ENCODE peak calls at places on chromosome 12, in five cellular contexts. One of them, this sample, is unnamed. For H3K4me1, the result is how much of the 10 kb centered on the place peaks cover.

GRCh38 chr12:113896194-113896593 is 69.9 kb downstream of the RBM19 start:
- DNase-seq in adipocyte: no peak
- DNase-seq in heart left ventricle: no peak
- DNase-seq in right cardiac atrium: no peak
- DNase-seq in ovary: no peak
- DNase-seq in this sample: no peak

GRCh38 chr12:92543359-92543758 is 159.4 kb upstream of the PLEKHG7 start:
- DNase-seq in ovary: no peak
- DNase-seq in adipocyte: no peak
- DNase-seq in heart left ventricle: no peak
- DNase-seq in right cardiac atrium: no peak
- DNase-seq in this sample: peak

GRCh38 chr12:70190252-70191010 is 52.8 kb upstream of the CNOT2 start:
- DNase-seq in heart left ventricle: no peak
- DNase-seq in ovary: no peak
- DNase-seq in adipocyte: peak
- DNase-seq in right cardiac atrium: no peak
- DNase-seq in this sample: no peak

GRCh38 chr12:71950404-71950803 is 11.8 kb downstream of the TPH2 start:
- DNase-seq in ovary: no peak
- DNase-seq in adipocyte: no peak
- DNase-seq in heart left ventricle: no peak
- DNase-seq in right cardiac atrium: no peak
- DNase-seq in this sample: no peak

GRCh38 chr12:79482323-79482722 is 208.4 kb downstream of the PAWR start:
- DNase-seq in right cardiac atrium: no peak
- DNase-seq in heart left ventricle: no peak
- DNase-seq in ovary: no peak
- DNase-seq in adipocyte: no peak
- DNase-seq in this sample: no peak

GRCh38 chr12:120125792-120126634 is 9.5 kb upstream of the RAB35 start:
- DNase-seq in heart left ventricle: no peak
- DNase-seq in ovary: no peak
- DNase-seq in right cardiac atrium: no peak
- DNase-seq in adipocyte: no peak
- DNase-seq in this sample: no peak

GRCh38 chr12:8658361-8658760 is 4.3 kb downstream of the MFAP5 start:
- DNase-seq in adipocyte: peak
- DNase-seq in ovary: no peak
- DNase-seq in right cardiac atrium: no peak
- DNase-seq in heart left ventricle: no peak
- DNase-seq in this sample: no peak

GRCh38 chr12:116594325-116595038 is 35.3 kb downstream of the MAP1LC3B2 start:
- DNase-seq in right cardiac atrium: peak
- DNase-seq in ovary: no peak
- DNase-seq in heart left ventricle: peak
- DNase-seq in adipocyte: no peak
- DNase-seq in this sample: no peak

GRCh38 chr12:23600936-23601335 is 348.5 kb downstream of the SOX5 start:
- DNase-seq in adipocyte: no peak
- DNase-seq in ovary: no peak
- DNase-seq in right cardiac atrium: no peak
- DNase-seq in heart left ventricle: no peak
- DNase-seq in this sample: no peak

GRCh38 chr12:90938451-90938850 is 16.5 kb downstream of the CCER1 start:
- DNase-seq in ovary: no peak
- DNase-seq in heart left ventricle: no peak
- DNase-seq in right cardiac atrium: no peak
- DNase-seq in adipocyte: peak
- DNase-seq in this sample: no peak

GRCh38 chr12:113242560-113242959 is 21.3 kb downstream of the TPCN1 start:
- DNase-seq in right cardiac atrium: peak
- DNase-seq in adipocyte: no peak
- DNase-seq in ovary: no peak
- DNase-seq in heart left ventricle: peak
- DNase-seq in this sample: no peak

GRCh38 chr12:52870361-52871290 is 21.8 kb upstream of the KRT78 start:
- DNase-seq in ovary: peak
- DNase-seq in adipocyte: peak
- DNase-seq in right cardiac atrium: peak
- DNase-seq in heart left ventricle: peak
- DNase-seq in this sample: peak

GRCh38 chr12:25286837-25287236 is 36.1 kb upstream of the KRAS start:
- DNase-seq in right cardiac atrium: no peak
- DNase-seq in heart left ventricle: no peak
- DNase-seq in ovary: no peak
- DNase-seq in adipocyte: no peak
- DNase-seq in this sample: peak

GRCh38 chr12:63802012-63802608 is 22.4 kb downstream of the RXYLT1 start:
- DNase-seq in heart left ventricle: no peak
- DNase-seq in adipocyte: peak
- DNase-seq in right cardiac atrium: no peak
- DNase-seq in ovary: no peak
- DNase-seq in this sample: peak

GRCh38 chr12:92987362-92987761 is 58.3 kb upstream of the EEA1 start:
- DNase-seq in adipocyte: peak
- DNase-seq in ovary: peak
- DNase-seq in heart left ventricle: no peak
- DNase-seq in right cardiac atrium: no peak
- DNase-seq in this sample: peak

GRCh38 chr12:72300728-72301127 is 28.6 kb downstream of the TRHDE start:
- DNase-seq in right cardiac atrium: no peak
- DNase-seq in adipocyte: no peak
- DNase-seq in heart left ventricle: no peak
- DNase-seq in ovary: no peak
- DNase-seq in this sample: no peak

DNA sequence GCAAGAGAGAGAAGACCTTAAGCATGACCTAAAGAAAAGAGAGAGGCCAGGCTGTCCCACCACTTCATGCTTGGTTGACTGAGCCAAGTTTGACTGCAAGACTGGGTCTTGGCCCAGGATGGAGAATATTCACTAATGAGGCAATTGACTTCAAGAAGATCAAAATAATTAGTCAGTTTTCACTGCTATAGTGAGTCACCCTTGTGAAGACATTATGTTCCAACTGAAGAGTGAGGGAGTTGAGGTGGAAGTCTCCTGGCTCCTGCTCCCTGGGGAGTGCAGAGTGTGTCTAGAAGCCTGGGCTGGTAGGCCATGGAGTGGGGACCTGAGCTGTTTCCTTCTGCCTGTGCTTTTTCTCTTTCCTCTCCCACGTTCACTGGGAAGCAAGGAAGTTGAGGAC is 117.6 kb downstream of the CACNA1C start:
- DNase-seq in right cardiac atrium: no peak
- DNase-seq in heart left ventricle: no peak
- DNase-seq in ovary: peak
- DNase-seq in adipocyte: peak
- DNase-seq in this sample: peak
- H3K4me1 ChIP-seq in right cardiac atrium: under half
- H3K4me1 ChIP-seq in heart left ventricle: under half
- H3K4me1 ChIP-seq in ovary: under half
- H3K4me1 ChIP-seq in adipocyte: under half
- H3K4me1 ChIP-seq in this sample: under half

GRCh38 chr12:57839996-57840395 is 6.5 kb downstream of the CTDSP2 start:
- DNase-seq in adipocyte: no peak
- DNase-seq in heart left ventricle: no peak
- DNase-seq in right cardiac atrium: no peak
- DNase-seq in ovary: peak
- DNase-seq in this sample: no peak

GRCh38 chr12:57835366-57836288 is 10.9 kb downstream of the CTDSP2 start:
- DNase-seq in adipocyte: peak
- DNase-seq in ovary: no peak
- DNase-seq in right cardiac atrium: no peak
- DNase-seq in heart left ventricle: no peak
- DNase-seq in this sample: no peak

GRCh38 chr12:57838594-57839302 is 7.8 kb downstream of the CTDSP2 start:
- DNase-seq in adipocyte: no peak
- DNase-seq in heart left ventricle: no peak
- DNase-seq in ovary: no peak
- DNase-seq in right cardiac atrium: no peak
- DNase-seq in this sample: no peak

GRCh38 chr12:57836442-57837375 is 9.8 kb downstream of the CTDSP2 start:
- DNase-seq in adipocyte: peak
- DNase-seq in ovary: peak
- DNase-seq in heart left ventricle: peak
- DNase-seq in right cardiac atrium: peak
- DNase-seq in this sample: peak

GRCh38 chr12:57837779-57838562 is 8.6 kb downstream of the CTDSP2 start:
- DNase-seq in heart left ventricle: peak
- DNase-seq in right cardiac atrium: peak
- DNase-seq in ovary: no peak
- DNase-seq in adipocyte: peak
- DNase-seq in this sample: no peak
- H3K4me1 ChIP-seq in heart left ventricle: half or more
- H3K4me1 ChIP-seq in right cardiac atrium: half or more
- H3K4me1 ChIP-seq in ovary: half or more
- H3K4me1 ChIP-seq in adipocyte: half or more
- H3K4me1 ChIP-seq in this sample: half or more

GRCh38 chr12:14394317-14395058 is 29.0 kb downstream of the ATF7IP start:
- DNase-seq in right cardiac atrium: peak
- DNase-seq in adipocyte: peak
- DNase-seq in ovary: no peak
- DNase-seq in heart left ventricle: no peak
- DNase-seq in this sample: peak
- H3K4me1 ChIP-seq in right cardiac atrium: under half
- H3K4me1 ChIP-seq in adipocyte: under half
- H3K4me1 ChIP-seq in ovary: under half
- H3K4me1 ChIP-seq in heart left ventricle: under half
- H3K4me1 ChIP-seq in this sample: under half

DNA sequence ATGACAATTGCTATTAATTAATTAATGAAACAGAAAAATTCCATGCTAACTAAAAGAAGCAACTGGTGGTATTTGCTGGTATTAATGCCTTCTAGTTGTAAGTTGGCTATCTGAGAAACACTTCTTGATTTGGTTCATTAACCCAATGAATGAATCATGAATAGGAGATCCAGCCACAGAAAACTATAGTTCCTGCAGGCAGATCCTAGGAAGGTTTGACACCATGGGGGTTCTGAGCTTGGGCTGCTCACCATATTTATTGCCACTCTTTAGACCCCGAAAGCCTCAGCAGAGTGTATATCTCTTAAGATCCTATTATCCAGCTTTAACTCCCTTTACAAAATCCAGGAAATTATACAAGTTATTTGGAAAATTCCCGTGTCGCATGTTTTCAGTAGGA is 81.4 kb upstream of the REP15 start:
- DNase-seq in heart left ventricle: no peak
- DNase-seq in ovary: no peak
- DNase-seq in adipocyte: no peak
- DNase-seq in right cardiac atrium: no peak
- DNase-seq in this sample: no peak
- H3K4me1 ChIP-seq in heart left ventricle: under half
- H3K4me1 ChIP-seq in ovary: under half
- H3K4me1 ChIP-seq in adipocyte: under half
- H3K4me1 ChIP-seq in right cardiac atrium: under half
- H3K4me1 ChIP-seq in this sample: under half

GRCh38 chr12:128856035-128856790 is 2.9 kb downstream of the GLT1D1 start:
- DNase-seq in right cardiac atrium: no peak
- DNase-seq in adipocyte: no peak
- DNase-seq in ovary: no peak
- DNase-seq in heart left ventricle: no peak
- DNase-seq in this sample: no peak

GRCh38 chr12:128856791-128857078 is 3.5 kb downstream of the GLT1D1 start:
- DNase-seq in right cardiac atrium: no peak
- DNase-seq in heart left ventricle: no peak
- DNase-seq in ovary: no peak
- DNase-seq in adipocyte: no peak
- DNase-seq in this sample: no peak

GRCh38 chr12:128859311-128859710 is 6.0 kb downstream of the GLT1D1 start:
- DNase-seq in right cardiac atrium: no peak
- DNase-seq in ovary: no peak
- DNase-seq in heart left ventricle: no peak
- DNase-seq in adipocyte: no peak
- DNase-seq in this sample: no peak

GRCh38 chr12:128853321-128854197 is at the start of gene GLT1D1:
- DNase-seq in adipocyte: no peak
- DNase-seq in ovary: no peak
- DNase-seq in heart left ventricle: no peak
- DNase-seq in right cardiac atrium: no peak
- DNase-seq in this sample: no peak

GRCh38 chr12:128857173-128857770 is 4.0 kb downstream of the GLT1D1 start:
- DNase-seq in adipocyte: no peak
- DNase-seq in ovary: no peak
- DNase-seq in heart left ventricle: no peak
- DNase-seq in right cardiac atrium: peak
- DNase-seq in this sample: no peak
- H3K4me1 ChIP-seq in adipocyte: under half
- H3K4me1 ChIP-seq in ovary: under half
- H3K4me1 ChIP-seq in heart left ventricle: under half
- H3K4me1 ChIP-seq in right cardiac atrium: under half
- H3K4me1 ChIP-seq in this sample: under half

GRCh38 chr12:3752096-3752709 is 706 bp downstream of the CRACR2A start:
- DNase-seq in right cardiac atrium: peak
- DNase-seq in ovary: no peak
- DNase-seq in adipocyte: no peak
- DNase-seq in heart left ventricle: peak
- DNase-seq in this sample: peak
- H3K4me1 ChIP-seq in right cardiac atrium: under half
- H3K4me1 ChIP-seq in ovary: under half
- H3K4me1 ChIP-seq in adipocyte: under half
- H3K4me1 ChIP-seq in heart left ventricle: under half
- H3K4me1 ChIP-seq in this sample: under half

GRCh38 chr12:47209014-47209413 is 129.3 kb upstream of the AMIGO2 start:
- DNase-seq in heart left ventricle: no peak
- DNase-seq in adipocyte: no peak
- DNase-seq in ovary: no peak
- DNase-seq in right cardiac atrium: no peak
- DNase-seq in this sample: no peak
- H3K4me1 ChIP-seq in heart left ventricle: under half
- H3K4me1 ChIP-seq in adipocyte: under half
- H3K4me1 ChIP-seq in ovary: under half
- H3K4me1 ChIP-seq in right cardiac atrium: under half
- H3K4me1 ChIP-seq in this sample: under half

DNA sequence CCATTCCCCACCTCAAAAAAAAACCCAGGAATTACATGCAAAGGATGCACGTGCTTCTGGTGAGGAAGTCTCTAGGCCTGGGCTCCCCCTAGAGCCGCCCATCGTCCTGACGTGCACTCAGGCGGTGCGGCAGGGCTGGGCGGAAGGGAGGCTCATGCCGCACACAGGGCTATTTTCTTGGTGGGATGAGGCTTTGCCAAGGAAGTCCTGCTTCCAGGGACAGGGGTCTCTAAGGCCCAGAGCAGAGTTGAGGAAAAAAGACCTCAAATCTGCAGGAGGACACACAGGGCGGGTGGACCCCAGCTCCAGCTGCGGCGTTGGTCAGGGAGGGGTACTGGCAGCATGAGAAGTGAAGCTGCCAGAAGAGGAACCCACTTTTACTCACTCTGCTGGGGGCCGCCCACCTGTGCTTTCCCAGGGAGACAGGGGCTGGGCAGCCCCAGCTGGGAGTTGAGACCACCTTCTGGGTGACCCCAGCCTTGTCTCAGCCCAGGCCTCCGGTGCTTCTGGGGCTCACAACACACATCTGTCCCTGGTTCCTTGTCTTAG is 4.2 kb downstream of the RHOF start:
- DNase-seq in heart left ventricle: peak
- DNase-seq in adipocyte: no peak
- DNase-seq in right cardiac atrium: peak
- DNase-seq in ovary: no peak
- DNase-seq in this sample: no peak
- H3K4me1 ChIP-seq in heart left ventricle: under half
- H3K4me1 ChIP-seq in adipocyte: under half
- H3K4me1 ChIP-seq in right cardiac atrium: under half
- H3K4me1 ChIP-seq in ovary: under half
- H3K4me1 ChIP-seq in this sample: under half

This sample was measured in small intestine.